ENCODE peak calls at places on chromosomes 11 and 22, in six cellular contexts. One of them, this sample, is unnamed.

GRCh38 chr11:65899356-65900124 is 648 bp downstream of the FOSL1 start:
- DNase-seq in PC-9: peak
- DNase-seq in psoas muscle: peak
- DNase-seq in AG04450: no peak
- DNase-seq in ELR: peak
- DNase-seq in tibial artery: peak
- DNase-seq in this sample: peak

GRCh38 chr11:122421684-122422083 is 233.8 kb upstream of the UBASH3B start:
- DNase-seq in PC-9: no peak
- DNase-seq in psoas muscle: no peak
- DNase-seq in AG04450: no peak
- DNase-seq in ELR: no peak
- DNase-seq in tibial artery: no peak
- DNase-seq in this sample: no peak

GRCh38 chr11:117315285-117316196 is 515 bp downstream of the BACE1 start:
- DNase-seq in PC-9: no peak
- DNase-seq in psoas muscle: peak
- DNase-seq in AG04450: no peak
- DNase-seq in ELR: peak
- DNase-seq in tibial artery: no peak
- DNase-seq in this sample: no peak

GRCh38 chr11:33179431-33179830 is 18.2 kb upstream of the CSTF3 start:
- DNase-seq in PC-9: no peak
- DNase-seq in psoas muscle: no peak
- DNase-seq in AG04450: no peak
- DNase-seq in ELR: peak
- DNase-seq in tibial artery: no peak
- DNase-seq in this sample: peak

GRCh38 chr22:21947040-21948014 is 5.3 kb downstream of the PPM1F start:
- DNase-seq in PC-9: peak
- DNase-seq in psoas muscle: no peak
- DNase-seq in AG04450: peak
- DNase-seq in ELR: peak
- DNase-seq in tibial artery: no peak
- DNase-seq in this sample: peak

GRCh38 chr11:65254724-65255123 is 7.0 kb upstream of the POLA2 start:
- DNase-seq in PC-9: no peak
- DNase-seq in psoas muscle: no peak
- DNase-seq in AG04450: no peak
- DNase-seq in ELR: no peak
- DNase-seq in tibial artery: no peak
- DNase-seq in this sample: no peak

GRCh38 chr11:64317961-64318693 is at the start of gene PRDX5:
- DNase-seq in PC-9: peak
- DNase-seq in psoas muscle: peak
- DNase-seq in AG04450: peak
- DNase-seq in ELR: peak
- DNase-seq in tibial artery: peak
- DNase-seq in this sample: peak

GRCh38 chr11:44903035-44903434 is 47.6 kb downstream of the TP53I11 start:
- DNase-seq in PC-9: no peak
- DNase-seq in psoas muscle: no peak
- DNase-seq in AG04450: no peak
- DNase-seq in ELR: no peak
- DNase-seq in tibial artery: no peak
- DNase-seq in this sample: no peak

GRCh38 chr11:8242480-8243280 is 21.0 kb downstream of the LMO1 start:
- DNase-seq in PC-9: no peak
- DNase-seq in psoas muscle: no peak
- DNase-seq in AG04450: no peak
- DNase-seq in ELR: no peak
- DNase-seq in tibial artery: no peak
- DNase-seq in this sample: no peak

GRCh38 chr22:44721206-44721605 is 19.2 kb downstream of the PRR5 start:
- DNase-seq in PC-9: no peak
- DNase-seq in psoas muscle: no peak
- DNase-seq in AG04450: no peak
- DNase-seq in ELR: no peak
- DNase-seq in tibial artery: no peak
- DNase-seq in this sample: no peak

GRCh38 chr11:1532606-1533341 is 39.3 kb downstream of the DUSP8 start:
- DNase-seq in PC-9: no peak
- DNase-seq in psoas muscle: no peak
- DNase-seq in AG04450: no peak
- DNase-seq in ELR: peak
- DNase-seq in tibial artery: no peak
- DNase-seq in this sample: no peak

GRCh38 chr11:15845261-15845660 is 511.1 kb downstream of the SOX6 start:
- DNase-seq in PC-9: no peak
- DNase-seq in psoas muscle: no peak
- DNase-seq in AG04450: no peak
- DNase-seq in ELR: no peak
- DNase-seq in tibial artery: no peak
- DNase-seq in this sample: no peak

GRCh38 chr11:78860720-78861422 is 286.2 kb upstream of the NARS2 start:
- DNase-seq in PC-9: no peak
- DNase-seq in psoas muscle: no peak
- DNase-seq in AG04450: no peak
- DNase-seq in ELR: peak
- DNase-seq in tibial artery: no peak
- DNase-seq in this sample: peak

GRCh38 chr11:83152245-83152644 is 4.7 kb upstream of the PCF11 start:
- DNase-seq in PC-9: no peak
- DNase-seq in psoas muscle: no peak
- DNase-seq in AG04450: no peak
- DNase-seq in ELR: no peak
- DNase-seq in tibial artery: no peak
- DNase-seq in this sample: no peak

GRCh38 chr11:12995211-12995610 is 13.9 kb upstream of the RASSF10 start:
- DNase-seq in PC-9: no peak
- DNase-seq in psoas muscle: no peak
- DNase-seq in AG04450: no peak
- DNase-seq in ELR: no peak
- DNase-seq in tibial artery: no peak
- DNase-seq in this sample: no peak

This sample was measured in KBM-7.